ENCODE peak calls at places on chromosomes 3 and 15, in four cellular contexts. Z is HepG2, A is WTC11, L is endothelial cell of umbilical vein. T is an unnamed sample.

GRCh38 chr15:100653608-100654007 is 51.2 kb downstream of the ASB7 start:
- DNase-seq in Z (no peak), L (peak; percentile 72), A (no peak), T (no peak)

GRCh38 chr3:133089906-133090305 is 51.7 kb downstream of the TMEM108 start:
- DNase-seq in L (no peak), Z (no peak), A (no peak), T (no peak)

GRCh38 chr3:183300996-183301562 is 48.0 kb downstream of the B3GNT5 start:
- DNase-seq in Z (no peak), A (no peak), L (no peak), T (no peak)

GRCh38 chr15:52466134-52466701 is 62.5 kb downstream of the MYO5A start:
- DNase-seq in A (peak; percentile 51), Z (no peak), L (no peak), T (no peak)

GRCh38 chr3:103112273-103112672 is 677.5 kb downstream of the ZPLD1 start:
- DNase-seq in L (no peak), A (no peak), Z (no peak), T (no peak)

GRCh38 chr3:94071713-94072284 is 8.9 kb downstream of the NSUN3 start:
- DNase-seq in Z (no peak), A (no peak), L (no peak), T (no peak)

GRCh38 chr3:82000773-82001172 is 239.3 kb upstream of the GBE1 start:
- DNase-seq in Z (no peak), L (no peak), A (peak; percentile 24), T (no peak)

GRCh38 chr3:106421928-106422327 is 553.1 kb upstream of the CBLB start:
- DNase-seq in A (no peak), Z (no peak), L (no peak), T (no peak)

GRCh38 chr15:55770261-55770660 is 27.3 kb upstream of the PRTG start:
- DNase-seq in A (no peak), Z (no peak), L (no peak), T (no peak)

GRCh38 chr15:83889995-83890394 is 236.1 kb downstream of the ADAMTSL3 start:
- DNase-seq in A (no peak), Z (no peak), L (no peak), T (no peak)

GRCh38 chr15:93103823-93104222 is 14.8 kb upstream of the RGMA start:
- DNase-seq in L (no peak), A (no peak), Z (no peak), T (no peak)

GRCh38 chr3:43455233-43455632 is 166.6 kb downstream of the ANO10 start:
- DNase-seq in Z (peak; percentile 52), A (no peak), L (peak; percentile 35), T (peak; percentile 14)

GRCh38 chr15:37181339-37181738 is 81.0 kb upstream of the MEIS2 start:
- DNase-seq in Z (no peak), A (no peak), L (no peak), T (no peak)

GRCh38 chr15:31382693-31383005 is 56.0 kb downstream of the KLF13 start:
- DNase-seq in Z (no peak), A (no peak), L (no peak), T (no peak)

GRCh38 chr15:31381801-31382692 is 55.4 kb downstream of the KLF13 start:
- DNase-seq in A (no peak), Z (no peak), L (no peak), T (no peak)

GRCh38 chr15:31383150-31383549 is 56.5 kb downstream of the KLF13 start:
- DNase-seq in Z (peak; percentile 20), L (no peak), A (no peak), T (no peak)

GRCh38 chr15:31387101-31387482 is 60.5 kb downstream of the KLF13 start:
- DNase-seq in A (no peak), Z (no peak), L (no peak), T (no peak)

GRCh38 chr15:31384568-31384967 is 57.9 kb downstream of the KLF13 start:
- DNase-seq in A (no peak), L (no peak), Z (no peak), T (no peak)
- TF ChIP-seq JUN in A (no peak), L (no peak), Z (no peak), T (no peak)

DNA sequence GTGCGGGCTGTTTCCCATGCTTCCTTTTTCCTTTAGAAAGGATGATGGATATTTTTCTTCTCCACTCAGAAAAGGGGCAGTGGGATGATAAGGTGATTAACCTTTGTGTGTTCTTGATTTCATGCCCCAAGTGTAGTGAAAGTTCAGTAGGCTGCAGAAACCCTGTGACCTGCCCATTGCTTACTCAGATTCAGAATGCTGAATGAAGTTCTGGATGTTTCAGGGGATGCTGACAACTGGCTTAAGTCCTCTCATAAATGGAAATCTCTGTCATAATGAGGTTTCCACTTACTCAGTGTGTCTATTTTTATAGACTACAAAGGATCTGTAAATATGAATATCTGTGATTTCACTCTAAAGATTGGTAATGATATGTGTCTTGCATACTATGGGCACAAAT is 471.3 kb upstream of the TPRG1 start:
- DNase-seq in A (no peak), Z (no peak), L (no peak), T (no peak)
- TF ChIP-seq JUN in A (no peak), Z (no peak), L (no peak), T (no peak)

GRCh38 chr15:66001042-66001441 is 131.8 kb downstream of the RAB11A start:
- DNase-seq in Z (no peak), A (no peak), L (no peak), T (no peak)

GRCh38 chr15:66007663-66008262 is 138.5 kb downstream of the RAB11A start:
- DNase-seq in A (peak; percentile 55), Z (no peak), L (no peak), T (no peak)

GRCh38 chr15:66004618-66005262 is 135.4 kb downstream of the RAB11A start:
- DNase-seq in A (peak; percentile 48), Z (peak; percentile 12), L (peak; percentile 40), T (peak; percentile 40)

GRCh38 chr15:66008920-66009572 is 139.8 kb downstream of the RAB11A start:
- DNase-seq in A (no peak), Z (no peak), L (no peak), T (peak; percentile 37)

DNA sequence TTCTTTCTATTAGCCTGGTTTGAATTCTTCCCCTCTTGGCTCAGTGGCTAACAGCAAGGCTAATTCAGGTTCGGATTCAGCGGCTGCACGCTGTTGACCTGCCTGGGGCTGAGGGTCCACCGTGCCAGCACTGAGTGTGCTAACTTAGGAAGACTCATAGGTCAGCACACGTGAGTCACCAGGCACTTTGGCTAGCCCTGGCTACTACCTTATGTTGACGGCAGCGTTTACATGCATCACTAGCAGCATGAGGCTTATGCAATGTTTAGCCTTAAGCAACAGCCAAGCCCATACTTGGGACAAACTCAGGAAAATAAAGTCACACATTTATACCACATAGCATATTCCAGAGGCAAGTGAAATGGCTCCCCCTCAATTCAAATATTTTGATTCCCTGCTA is 137.7 kb downstream of the RAB11A start:
- DNase-seq in L (no peak), Z (no peak), A (no peak), T (no peak)
- TF ChIP-seq JUN in L (no peak), Z (no peak), A (no peak), T (no peak)

GRCh38 chr3:189862385-189863023 is 231.3 kb downstream of the TP63 start:
- DNase-seq in Z (no peak), A (no peak), L (no peak), T (no peak)
- TF ChIP-seq JUN in Z (no peak), A (no peak), L (no peak), T (no peak)

DNA sequence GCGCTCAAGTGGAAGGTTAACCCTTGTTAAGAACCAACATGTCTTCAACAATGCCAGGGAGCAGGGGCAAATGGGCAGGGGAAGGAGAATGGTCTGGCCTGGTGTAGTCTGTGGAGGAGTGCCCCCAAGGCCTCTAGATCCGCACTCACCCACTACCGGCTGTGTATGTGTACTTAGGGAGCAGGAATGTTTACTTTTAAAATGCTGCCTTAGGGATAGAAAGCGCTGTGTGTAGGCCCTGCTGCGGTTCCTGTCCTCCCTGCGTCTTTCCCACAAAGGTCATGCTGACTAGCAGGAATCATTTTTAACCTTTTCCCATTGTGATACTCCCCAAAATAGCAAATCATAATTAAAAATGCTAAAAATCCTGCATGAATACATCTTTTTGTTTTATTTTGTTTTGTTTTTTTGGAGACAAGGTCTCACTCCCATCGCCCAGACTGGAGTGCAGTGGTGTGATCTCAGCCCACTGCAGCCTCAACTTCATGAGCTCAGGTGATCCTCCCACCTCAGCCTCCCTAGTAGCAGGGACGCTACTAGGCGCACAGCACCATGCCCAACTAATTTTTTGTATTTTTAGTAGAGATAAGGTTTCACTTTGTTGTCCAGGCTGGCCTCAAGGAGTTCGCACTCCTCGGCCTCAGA is 35.9 kb upstream of the CEMIP start:
- DNase-seq in Z (peak; percentile 85), L (no peak), A (no peak), T (no peak)
- TF ChIP-seq JUN in Z (no peak), L (no peak), A (no peak), T (no peak)

DNA sequence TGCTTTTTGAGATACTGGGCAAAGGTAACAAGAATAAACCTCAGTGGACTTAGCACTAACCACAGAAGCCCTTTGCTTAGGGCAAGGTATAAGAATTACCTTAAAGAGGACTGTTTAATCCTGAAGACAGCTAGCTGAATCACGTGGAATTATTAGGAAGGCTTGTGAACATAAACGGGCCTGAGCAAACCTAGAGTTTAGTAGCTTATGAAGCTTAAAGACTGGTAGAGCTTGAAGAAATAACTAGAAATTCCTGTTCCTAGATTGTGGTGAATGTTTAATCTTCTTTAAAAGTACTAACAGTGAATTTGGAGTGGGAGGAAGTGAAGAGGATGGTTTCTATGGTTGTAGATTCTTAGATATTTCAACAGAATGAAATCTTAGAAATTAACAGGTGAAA is 428.9 kb upstream of the THRB start:
- DNase-seq in Z (no peak), A (no peak), L (no peak), T (no peak)
- TF ChIP-seq JUN in Z (no peak), A (no peak), L (no peak), T (no peak)

GRCh38 chr15:48667701-48668100 is 22.2 kb upstream of the FBN1 start:
- DNase-seq in A (no peak), L (no peak), Z (no peak), T (no peak)
- TF ChIP-seq JUN in A (no peak), L (no peak), Z (no peak), T (no peak)

GRCh38 chr3:177491301-177492031 is 294.2 kb upstream of the TBL1XR1 start:
- DNase-seq in Z (no peak), L (peak; percentile 54), A (no peak), T (no peak)
- TF ChIP-seq JUN in Z (no peak), L (no peak), A (no peak), T (no peak)

T was measured in K562.